ENCODE peak calls at places on chromosome 9, in four cellular contexts. One of them, this sample, is unnamed. For H3K4me1, the result is how much of the 10 kb centered on the place peaks cover.

GRCh38 chr9:98885575-98886292 is 58.0 kb upstream of the COL15A1 start:
- DNase-seq in transverse colon: no peak
- DNase-seq in heart right ventricle: no peak
- DNase-seq in OCI-LY7: no peak
- DNase-seq in this sample: no peak

GRCh38 chr9:100819980-100820379 is 208.5 kb upstream of the PLPPR1 start:
- DNase-seq in OCI-LY7: no peak
- DNase-seq in transverse colon: no peak
- DNase-seq in heart right ventricle: no peak
- DNase-seq in this sample: no peak

GRCh38 chr9:78369644-78370219 is 72.8 kb downstream of the PSAT1 start:
- DNase-seq in heart right ventricle: peak
- DNase-seq in transverse colon: peak
- DNase-seq in OCI-LY7: peak
- DNase-seq in this sample: peak

GRCh38 chr9:28946648-28947047 is 1373.4 kb upstream of the C9orf72 start:
- DNase-seq in heart right ventricle: no peak
- DNase-seq in transverse colon: no peak
- DNase-seq in OCI-LY7: no peak
- DNase-seq in this sample: no peak

GRCh38 chr9:1083325-1083913 is 33.3 kb downstream of the DMRT2 start:
- DNase-seq in heart right ventricle: peak
- DNase-seq in transverse colon: peak
- DNase-seq in OCI-LY7: no peak
- DNase-seq in this sample: no peak

GRCh38 chr9:128921881-128922763 is 1.3 kb downstream of the PHYHD1 start:
- DNase-seq in transverse colon: peak
- DNase-seq in heart right ventricle: peak
- DNase-seq in OCI-LY7: peak
- DNase-seq in this sample: no peak

GRCh38 chr9:77014597-77015263 is 4.7 kb upstream of the FOXB2 start:
- DNase-seq in heart right ventricle: no peak
- DNase-seq in OCI-LY7: no peak
- DNase-seq in transverse colon: no peak
- DNase-seq in this sample: no peak

GRCh38 chr9:4435197-4435596 is 55.1 kb upstream of the SLC1A1 start:
- DNase-seq in heart right ventricle: no peak
- DNase-seq in transverse colon: no peak
- DNase-seq in OCI-LY7: no peak
- DNase-seq in this sample: no peak

GRCh38 chr9:22047596-22047995 is 38.5 kb upstream of the CDKN2B start:
- DNase-seq in transverse colon: no peak
- DNase-seq in heart right ventricle: no peak
- DNase-seq in OCI-LY7: no peak
- DNase-seq in this sample: no peak
- H3K4me1 ChIP-seq in transverse colon: under half
- H3K4me1 ChIP-seq in heart right ventricle: under half
- H3K4me1 ChIP-seq in OCI-LY7: under half
- H3K4me1 ChIP-seq in this sample: under half

GRCh38 chr9:136407911-136408310 is 2.5 kb downstream of the ENTR1 start:
- DNase-seq in transverse colon: no peak
- DNase-seq in OCI-LY7: no peak
- DNase-seq in heart right ventricle: no peak
- DNase-seq in this sample: no peak

GRCh38 chr9:136412912-136413420 is 2.5 kb downstream of the PMPCA start:
- DNase-seq in heart right ventricle: no peak
- DNase-seq in OCI-LY7: no peak
- DNase-seq in transverse colon: no peak
- DNase-seq in this sample: no peak

GRCh38 chr9:136410500-136411287 is at the start of the genes ENTR1 and PMPCA:
- DNase-seq in OCI-LY7: peak
- DNase-seq in heart right ventricle: peak
- DNase-seq in transverse colon: peak
- DNase-seq in this sample: peak

GRCh38 chr9:136411358-136411757 is 900 bp downstream of the PMPCA start:
- DNase-seq in transverse colon: no peak
- DNase-seq in heart right ventricle: no peak
- DNase-seq in OCI-LY7: no peak
- DNase-seq in this sample: no peak

GRCh38 chr9:136409557-136410455 is 608 bp downstream of the ENTR1 start:
- DNase-seq in transverse colon: peak
- DNase-seq in heart right ventricle: no peak
- DNase-seq in OCI-LY7: peak
- DNase-seq in this sample: no peak
- H3K4me3 ChIP-seq in transverse colon: peak
- H3K4me3 ChIP-seq in heart right ventricle: peak
- H3K4me3 ChIP-seq in OCI-LY7: peak
- H3K4me3 ChIP-seq in this sample: peak

DNA sequence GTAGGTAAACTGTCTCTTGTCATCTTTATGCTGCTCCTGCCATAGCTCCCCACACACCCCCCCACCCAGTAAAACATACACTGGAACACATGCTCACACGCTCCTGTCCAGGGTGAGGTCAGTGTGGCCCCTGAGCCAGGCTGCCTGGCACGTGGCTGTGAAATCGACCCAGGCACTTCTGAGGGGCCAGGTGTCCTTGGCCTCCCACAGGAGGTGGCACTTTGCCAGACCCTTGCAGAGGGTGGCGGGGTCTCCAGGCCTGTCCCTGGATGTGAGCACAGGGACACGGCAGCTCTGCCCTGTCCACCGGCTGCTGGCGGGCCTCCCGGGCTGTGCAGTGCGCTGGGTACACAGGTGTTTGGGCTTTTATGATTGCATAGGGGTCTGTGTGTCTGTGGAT is 10.0 kb upstream of the CRB2 start:
- DNase-seq in transverse colon: no peak
- DNase-seq in OCI-LY7: no peak
- DNase-seq in heart right ventricle: no peak
- DNase-seq in this sample: no peak
- H3K4me1 ChIP-seq in transverse colon: under half
- H3K4me1 ChIP-seq in OCI-LY7: half or more
- H3K4me1 ChIP-seq in heart right ventricle: under half
- H3K4me1 ChIP-seq in this sample: under half

DNA sequence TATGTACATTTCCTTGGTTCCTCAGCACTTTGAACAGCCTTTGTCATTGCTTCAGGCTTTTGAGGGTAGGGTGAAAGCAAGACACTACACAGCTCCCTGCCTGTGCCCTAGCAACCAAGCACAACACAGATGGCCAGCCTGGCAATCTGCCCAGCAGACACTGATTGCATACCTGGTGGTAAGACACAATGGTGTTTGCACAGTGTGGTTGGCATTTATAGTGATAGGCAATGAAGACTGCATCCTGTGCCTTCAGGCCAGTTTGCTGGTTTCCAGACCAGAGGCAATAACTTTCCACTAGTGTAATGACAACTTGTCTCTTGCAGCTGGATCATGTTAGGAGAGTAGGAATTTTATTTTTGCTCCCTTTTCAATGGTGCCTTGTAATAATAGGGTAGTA is 144.5 kb upstream of the TNC start:
- DNase-seq in heart right ventricle: peak
- DNase-seq in OCI-LY7: no peak
- DNase-seq in transverse colon: peak
- DNase-seq in this sample: no peak
- H3K4me3 ChIP-seq in heart right ventricle: no peak
- H3K4me3 ChIP-seq in OCI-LY7: no peak
- H3K4me3 ChIP-seq in transverse colon: no peak
- H3K4me3 ChIP-seq in this sample: no peak

This sample was measured in CD4-positive, CD25-positive, alpha-beta regulatory T cell.